ENCODE peak calls at places on chromosome 4, in four cellular contexts. R, P, H and G are unnamed samples.

GRCh38 chr4:107299646-107300045 is 263.5 kb upstream of the DKK2 start:
- DNase-seq in R (no peak), P (no peak), H (no peak), G (no peak)

GRCh38 chr4:139295317-139296299 is 5.7 kb upstream of the NAA15 start:
- DNase-seq in R (peak; percentile 88), P (peak; percentile 85), H (peak; percentile 96), G (peak; percentile 100)

GRCh38 chr4:103137446-103137827 is 37.8 kb upstream of the BDH2 start:
- DNase-seq in R (no peak), P (no peak), H (no peak), G (no peak)

GRCh38 chr4:38371391-38371851 is 292.6 kb upstream of the KLF3 start:
- DNase-seq in R (no peak), P (no peak), H (no peak), G (no peak)

GRCh38 chr4:151184523-151185458 is 85.4 kb downstream of the RPS3A start:
- DNase-seq in R (peak; percentile 76), P (no peak), H (no peak), G (no peak)

GRCh38 chr4:87492617-87493016 is 36.6 kb downstream of the SPARCL1 start:
- DNase-seq in R (no peak), P (no peak), H (no peak), G (no peak)

GRCh38 chr4:110088670-110089069 is 109.7 kb downstream of the ELOVL6 start:
- DNase-seq in R (peak; percentile 0), P (no peak), H (no peak), G (no peak)

GRCh38 chr4:110195561-110196205 is 2.7 kb downstream of the ELOVL6 start:
- DNase-seq in R (no peak), P (peak; percentile 34), H (no peak), G (no peak)

GRCh38 chr4:74934822-74935326 is 2.0 kb downstream of the PARM1 start:
- DNase-seq in R (no peak), P (no peak), H (peak; percentile 22), G (peak; percentile 74)

GRCh38 chr4:82473621-82474164 is 43.3 kb downstream of the ENOPH1 start:
- DNase-seq in R (no peak), P (no peak), H (no peak), G (no peak)

GRCh38 chr4:158005021-158005420 is 167.8 kb downstream of the GASK1B start:
- DNase-seq in R (no peak), P (no peak), H (no peak), G (no peak)

GRCh38 chr4:167885071-167885470 is 207.3 kb upstream of the ANXA10 start:
- DNase-seq in R (no peak), P (no peak), H (no peak), G (no peak)

GRCh38 chr4:86482851-86483490 is 111.1 kb upstream of the PTPN13 start:
- DNase-seq in R (no peak), P (peak; percentile 10), H (no peak), G (peak; percentile 17)
- TF ChIP-seq CTCF in R (no peak), P (no peak), H (no peak), G (peak; percentile 22)

GRCh38 chr4:154549894-154550790 is at the start of gene PLRG1:
- DNase-seq in R (peak; percentile 92), P (peak; percentile 86), H (peak; percentile 96), G (peak; percentile 97)
- TF ChIP-seq CTCF in R (no peak), P (no peak), H (peak; percentile 56), G (no peak)

DNA sequence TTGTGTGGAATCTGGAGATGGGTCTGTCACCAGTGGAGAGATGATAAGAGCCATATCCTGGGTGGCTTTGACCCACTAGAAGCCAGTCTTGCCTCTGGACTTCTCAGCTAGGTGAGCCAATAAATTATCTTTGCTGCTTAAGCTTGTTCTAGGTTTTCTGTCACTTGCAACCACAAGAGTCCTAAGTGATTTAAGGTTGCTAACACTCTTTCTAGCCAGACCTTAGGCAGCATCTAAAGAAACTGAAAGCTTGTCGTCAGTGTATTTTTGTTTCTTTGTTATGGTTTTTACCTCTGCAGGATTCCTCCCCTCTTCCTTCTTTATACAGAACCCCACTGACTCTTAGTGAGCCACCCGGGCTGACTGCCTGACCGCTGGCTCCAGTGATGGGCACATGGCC is 37.1 kb upstream of the STIM2 start:
- DNase-seq in R (no peak), P (no peak), H (no peak), G (no peak)
- TF ChIP-seq CTCF in R (no peak), P (no peak), H (no peak), G (no peak)

GRCh38 chr4:27716693-27717505 is 856.3 kb downstream of the STIM2 start:
- DNase-seq in R (no peak), P (no peak), H (no peak), G (no peak)
- TF ChIP-seq CTCF in R (no peak), P (no peak), H (no peak), G (no peak)

DNA sequence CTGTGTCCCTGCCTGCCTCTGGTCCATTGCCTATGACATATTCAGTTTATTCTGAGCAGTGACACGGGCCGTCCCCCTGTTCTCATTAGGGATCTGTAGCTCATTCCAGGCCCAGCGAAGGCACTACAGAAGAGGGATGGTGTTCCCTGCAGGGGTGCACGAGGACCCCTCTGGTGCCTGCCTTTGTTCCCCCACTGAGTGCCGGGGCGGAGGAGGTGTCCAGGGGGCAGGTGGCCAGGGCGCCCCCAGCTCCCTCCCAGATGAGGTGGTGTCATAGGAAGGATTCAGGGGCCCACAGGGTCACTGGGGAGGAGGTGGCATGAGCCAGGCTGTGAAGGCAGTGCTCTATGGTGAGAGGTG is 61.0 kb downstream of the SORCS2 start:
- DNase-seq in R (no peak), P (no peak), H (no peak), G (no peak)
- TF ChIP-seq CTCF in R (no peak), P (no peak), H (no peak), G (no peak)

GRCh38 chr4:147756417-147756816 is 24.5 kb downstream of the ARHGAP10 start:
- DNase-seq in R (no peak), P (no peak), H (no peak), G (no peak)

GRCh38 chr4:147755567-147756295 is 23.8 kb downstream of the ARHGAP10 start:
- DNase-seq in R (no peak), P (no peak), H (no peak), G (no peak)

GRCh38 chr4:147749811-147750321 is 18.0 kb downstream of the ARHGAP10 start:
- DNase-seq in R (no peak), P (peak; percentile 51), H (no peak), G (no peak)

GRCh38 chr4:147753047-147753446 is 21.2 kb downstream of the ARHGAP10 start:
- DNase-seq in R (no peak), P (no peak), H (no peak), G (no peak)

DNA sequence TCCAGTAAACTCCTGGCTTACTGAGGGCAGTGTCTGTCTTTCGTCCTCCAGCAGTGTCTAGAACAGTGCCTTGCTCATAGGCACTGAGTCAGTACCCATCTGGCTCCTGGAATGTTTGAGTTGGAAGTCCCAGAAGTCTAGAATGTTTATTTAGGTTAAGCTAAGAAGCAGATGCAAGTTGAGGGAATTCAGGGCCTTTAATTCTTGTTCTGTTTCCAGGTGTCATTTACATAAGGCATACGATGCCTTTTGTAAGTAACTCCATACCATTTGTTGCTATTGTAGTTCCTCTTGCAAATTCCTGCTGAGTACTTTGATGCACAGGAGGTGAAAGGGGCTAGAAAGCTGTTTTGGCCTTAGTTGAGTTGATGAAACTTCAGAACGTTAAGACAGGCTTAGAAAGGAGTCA is 22.2 kb downstream of the ARHGAP10 start:
- DNase-seq in R (peak; percentile 41), P (no peak), H (no peak), G (no peak)
- TF ChIP-seq CTCF in R (no peak), P (no peak), H (no peak), G (no peak)

DNA sequence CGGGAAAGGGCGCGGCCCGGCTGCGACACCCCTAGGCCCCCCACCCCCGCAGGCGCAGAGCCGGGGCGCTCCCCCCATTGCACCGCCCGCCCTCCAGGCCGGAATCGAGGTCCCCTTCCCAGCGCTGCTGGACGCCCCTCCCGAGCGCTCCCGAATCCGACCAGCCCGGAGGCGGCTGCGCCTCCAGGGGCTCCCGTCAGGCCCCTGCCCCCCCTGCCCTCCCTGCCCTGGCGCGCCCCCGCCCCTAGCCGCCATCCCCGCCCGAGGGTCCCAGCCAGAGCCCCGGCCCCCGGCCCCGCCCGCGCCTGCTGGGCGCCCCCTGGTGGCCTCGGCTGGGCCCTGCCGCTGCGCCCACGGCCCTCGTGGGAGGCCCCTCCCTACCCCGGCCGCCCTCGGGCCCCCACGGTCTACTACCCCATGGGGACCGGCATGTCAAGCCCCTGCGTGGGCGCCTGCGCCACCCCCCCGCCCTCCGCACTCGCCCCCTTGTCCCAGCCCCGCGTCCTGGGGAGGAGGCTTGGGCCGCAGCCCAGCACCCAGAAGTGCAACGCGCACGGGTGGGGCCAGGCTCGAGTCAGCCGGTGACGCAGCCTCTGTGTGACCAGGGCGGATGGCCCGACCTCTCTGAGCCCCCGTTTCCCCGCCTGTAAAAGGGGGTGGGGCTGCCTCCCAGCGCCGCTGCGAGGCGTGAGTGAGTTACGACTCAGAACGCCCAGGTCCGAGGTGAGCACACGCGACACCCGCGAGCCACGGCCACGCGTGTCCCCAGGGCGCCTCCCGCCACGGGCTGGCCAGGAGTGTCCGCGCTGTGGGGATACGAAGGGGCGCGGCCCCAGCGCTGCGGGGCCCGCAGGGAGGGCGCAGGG is 104.9 kb downstream of the FAM53A start:
- DNase-seq in R (peak; percentile 83), P (peak; percentile 88), H (peak; percentile 77), G (peak; percentile 72)
- TF ChIP-seq CTCF in R (peak; percentile 72), P (peak; percentile 60), H (peak; percentile 39), G (peak; percentile 78)